ENCODE peak calls at places on chromosome 12, in five cellular contexts. C, Y, T, J and K are unnamed samples.

GRCh38 chr12:27844427-27845090 is 64.5 kb upstream of the MANSC4 start:
- DNase-seq in C (peak), Y (no peak), T (peak), J (no peak), K (no peak)

GRCh38 chr12:94571556-94571955 is 78.8 kb downstream of the TMCC3 start:
- DNase-seq in C (peak), Y (no peak), T (peak), J (no peak), K (no peak)

GRCh38 chr12:54159140-54159539 is 29.6 kb downstream of the SMUG1 start:
- DNase-seq in C (peak), Y (no peak), T (no peak), J (no peak), K (no peak)

GRCh38 chr12:6964605-6965025 is 5.8 kb downstream of the PHB2 start:
- DNase-seq in C (no peak), Y (no peak), T (no peak), J (no peak), K (no peak)

GRCh38 chr12:32471601-32472001 is 72.2 kb downstream of the FGD4 start:
- DNase-seq in C (no peak), Y (no peak), T (no peak), J (no peak), K (no peak)

GRCh38 chr12:46260153-46260912 is 8.5 kb downstream of the SLC38A1 start:
- DNase-seq in C (no peak), Y (no peak), T (peak), J (no peak), K (no peak)

GRCh38 chr12:402127-402456 is 648 bp downstream of the CCDC77 start:
- DNase-seq in C (peak), Y (no peak), T (peak), J (no peak), K (no peak)

GRCh38 chr12:85325452-85325851 is 45.4 kb downstream of the ALX1 start:
- DNase-seq in C (no peak), Y (no peak), T (no peak), J (no peak), K (no peak)

GRCh38 chr12:32568241-32568640 is 110.9 kb upstream of the DNM1L start:
- DNase-seq in C (peak), Y (no peak), T (peak), J (no peak), K (no peak)

GRCh38 chr12:72346331-72346944 is 74.3 kb downstream of the TRHDE start:
- DNase-seq in C (peak), Y (no peak), T (peak), J (peak), K (no peak)

GRCh38 chr12:47949441-47950341 is 13.7 kb upstream of the TMEM106C start:
- DNase-seq in C (peak), Y (peak), T (peak), J (peak), K (peak)

GRCh38 chr12:9122166-9122609 is 6.5 kb upstream of the A2M start:
- DNase-seq in C (no peak), Y (no peak), T (no peak), J (no peak), K (no peak)

GRCh38 chr12:81610955-81611889 is 147.9 kb downstream of the PPFIA2 start:
- DNase-seq in C (peak), Y (no peak), T (no peak), J (no peak), K (no peak)

GRCh38 chr12:104177663-104178501 is 37.7 kb upstream of the TXNRD1 start:
- DNase-seq in C (peak), Y (peak), T (peak), J (peak), K (peak)

GRCh38 chr12:8453796-8454195 is 2.0 kb upstream of the CLEC6A start:
- DNase-seq in C (no peak), Y (no peak), T (no peak), J (no peak), K (no peak)

GRCh38 chr12:113835913-113836312 is 130.2 kb downstream of the RBM19 start:
- DNase-seq in C (no peak), Y (no peak), T (no peak), J (no peak), K (no peak)

GRCh38 chr12:44835641-44836379 is 40.3 kb downstream of the NELL2 start:
- DNase-seq in C (peak), Y (no peak), T (peak), J (no peak), K (no peak)

GRCh38 chr12:6279631-6280030 is 30.9 kb upstream of the PLEKHG6 start:
- DNase-seq in C (no peak), Y (peak), T (no peak), J (no peak), K (peak)

GRCh38 chr12:56629459-56630179 is 507 bp downstream of the BAZ2A start:
- DNase-seq in C (peak), Y (peak), T (peak), J (no peak), K (peak)

GRCh38 chr12:68497702-68498101 is 113.0 kb upstream of the RAP1B start:
- DNase-seq in C (peak), Y (no peak), T (peak), J (no peak), K (no peak)

GRCh38 chr12:27987311-27987710 is 14.8 kb upstream of the PTHLH start:
- DNase-seq in C (no peak), Y (no peak), T (no peak), J (no peak), K (no peak)

GRCh38 chr12:56785874-56786273 is 22.8 kb downstream of the HSD17B6 start:
- DNase-seq in C (no peak), Y (no peak), T (no peak), J (no peak), K (no peak)

GRCh38 chr12:96375841-96376249 is 24.4 kb downstream of the CDK17 start:
- DNase-seq in C (no peak), Y (no peak), T (no peak), J (no peak), K (no peak)

GRCh38 chr12:128726866-128727265 is 96.9 kb downstream of the SLC15A4 start:
- DNase-seq in C (no peak), Y (no peak), T (no peak), J (no peak), K (no peak)

GRCh38 chr12:114680498-114681148 is 3.4 kb downstream of the TBX3 start:
- DNase-seq in C (peak), Y (no peak), T (no peak), J (no peak), K (no peak)

GRCh38 chr12:109193896-109194295 is 77.5 kb downstream of the ACACB start:
- DNase-seq in C (no peak), Y (no peak), T (no peak), J (no peak), K (no peak)

GRCh38 chr12:104521731-104522130 is 65.0 kb downstream of the CHST11 start:
- DNase-seq in C (no peak), Y (no peak), T (peak), J (no peak), K (no peak)

GRCh38 chr12:10408842-10409241 is 715 bp downstream of the KLRC4 start:
- DNase-seq in C (no peak), Y (no peak), T (no peak), J (no peak), K (no peak)

GRCh38 chr12:86212970-86213369 is 43.2 kb downstream of the MGAT4C start:
- DNase-seq in C (no peak), Y (no peak), T (no peak), J (no peak), K (no peak)

GRCh38 chr12:46362895-46363581 is 9.5 kb downstream of the SLC38A2 start:
- DNase-seq in C (no peak), Y (no peak), T (no peak), J (no peak), K (no peak)

GRCh38 chr12:76874491-76875190 is 4.2 kb downstream of the CSRP2 start:
- DNase-seq in C (no peak), Y (no peak), T (no peak), J (no peak), K (no peak)

GRCh38 chr12:76874027-76874426 is 4.8 kb downstream of the CSRP2 start:
- DNase-seq in C (no peak), Y (no peak), T (no peak), J (no peak), K (no peak)

GRCh38 chr12:76878045-76878898 is 547 bp downstream of the CSRP2 start:
- DNase-seq in C (peak), Y (peak), T (peak), J (no peak), K (no peak)

GRCh38 chr12:76878899-76879709 is at the start of gene CSRP2:
- DNase-seq in C (peak), Y (peak), T (peak), J (peak), K (peak)

DNA sequence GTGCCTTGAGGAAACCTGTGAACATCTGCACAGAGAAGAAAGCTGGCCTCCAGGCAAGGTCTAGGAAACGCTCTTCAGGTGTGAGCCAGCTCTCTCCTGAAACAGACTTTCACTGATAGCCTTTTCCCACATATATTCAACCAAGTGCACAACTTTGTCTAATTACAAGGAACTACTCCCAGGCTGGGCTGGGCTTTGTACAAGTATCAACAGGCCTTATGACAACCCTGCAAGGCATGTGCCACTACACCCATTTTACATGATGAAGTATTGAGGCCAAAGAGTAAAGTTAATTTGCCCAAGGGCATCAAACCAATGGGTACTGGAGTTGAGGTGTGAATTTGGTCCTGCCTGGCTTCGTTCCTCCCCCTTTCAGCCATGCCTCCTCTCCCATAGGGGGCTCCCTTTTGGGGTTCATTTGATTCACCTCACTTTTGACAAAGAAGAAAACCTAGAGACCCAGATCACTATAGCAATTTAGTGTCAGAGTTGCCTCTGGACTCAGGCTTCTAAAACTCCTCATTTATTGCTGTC is 2.1 kb downstream of the CSRP2 start:
- DNase-seq in C (peak), Y (no peak), T (no peak), J (no peak), K (no peak)
- H3K27ac ChIP-seq in C (peak), Y (no peak), T (no peak), J (no peak), K (no peak)

GRCh38 chr12:119804011-119804641 is 73.0 kb downstream of the CIT start:
- DNase-seq in C (peak), Y (peak), T (peak), J (no peak), K (peak)
- TF ChIP-seq CTCF in C (peak), Y (no peak), T (peak), J (peak), K (peak)

GRCh38 chr12:60920841-60921495 is 1325.1 kb downstream of the SLC16A7 start:
- DNase-seq in C (peak), Y (no peak), T (no peak), J (no peak), K (no peak)
- H3K4me3 ChIP-seq in C (no peak), Y (no peak), T (no peak), J (no peak), K (no peak)

GRCh38 chr12:31317471-31318397 is 8.2 kb downstream of the SINHCAF start:
- DNase-seq in C (peak), Y (no peak), T (peak), J (no peak), K (no peak)

GRCh38 chr12:31316964-31317363 is 9.0 kb downstream of the SINHCAF start:
- DNase-seq in C (no peak), Y (no peak), T (no peak), J (no peak), K (no peak)

GRCh38 chr12:31318870-31319269 is 7.1 kb downstream of the SINHCAF start:
- DNase-seq in C (no peak), Y (no peak), T (no peak), J (no peak), K (no peak)

GRCh38 chr12:31315089-31315725 is 10.7 kb downstream of the SINHCAF start:
- DNase-seq in C (no peak), Y (no peak), T (peak), J (no peak), K (no peak)

DNA sequence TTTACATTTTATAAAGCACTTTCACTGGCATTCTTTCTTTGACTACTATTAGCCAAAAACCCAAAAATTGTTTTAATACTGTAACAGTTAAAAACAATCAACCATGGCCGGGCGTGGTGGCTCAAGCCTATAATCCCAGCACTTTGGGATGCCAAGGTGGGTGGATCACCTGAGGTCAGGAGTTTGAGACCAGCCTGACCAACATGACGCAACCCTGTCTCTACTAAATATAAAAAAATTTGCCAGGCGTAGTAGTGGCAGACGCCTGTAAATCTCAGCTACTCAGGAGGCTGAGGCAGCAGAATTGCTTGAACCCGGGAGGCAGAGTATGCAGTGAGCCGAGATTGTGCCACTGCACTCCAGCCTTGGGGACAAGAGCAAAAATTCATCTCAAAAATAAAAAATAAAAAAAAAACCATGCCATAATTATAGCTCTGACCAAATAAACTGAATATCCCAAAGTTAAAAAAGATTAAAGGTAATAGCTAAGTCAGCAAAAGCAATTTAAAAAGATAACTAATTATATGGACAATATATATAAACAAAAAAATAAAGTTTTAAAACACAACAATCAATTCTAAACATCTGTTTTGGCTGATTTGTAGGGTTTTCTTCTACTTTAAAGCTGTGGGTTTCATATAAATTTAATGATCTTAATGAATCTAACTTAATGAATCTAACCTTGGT is 10.0 kb downstream of the SINHCAF start:
- DNase-seq in C (no peak), Y (no peak), T (no peak), J (no peak), K (no peak)
- H3K27ac ChIP-seq in C (no peak), Y (no peak), T (no peak), J (no peak), K (no peak)

DNA sequence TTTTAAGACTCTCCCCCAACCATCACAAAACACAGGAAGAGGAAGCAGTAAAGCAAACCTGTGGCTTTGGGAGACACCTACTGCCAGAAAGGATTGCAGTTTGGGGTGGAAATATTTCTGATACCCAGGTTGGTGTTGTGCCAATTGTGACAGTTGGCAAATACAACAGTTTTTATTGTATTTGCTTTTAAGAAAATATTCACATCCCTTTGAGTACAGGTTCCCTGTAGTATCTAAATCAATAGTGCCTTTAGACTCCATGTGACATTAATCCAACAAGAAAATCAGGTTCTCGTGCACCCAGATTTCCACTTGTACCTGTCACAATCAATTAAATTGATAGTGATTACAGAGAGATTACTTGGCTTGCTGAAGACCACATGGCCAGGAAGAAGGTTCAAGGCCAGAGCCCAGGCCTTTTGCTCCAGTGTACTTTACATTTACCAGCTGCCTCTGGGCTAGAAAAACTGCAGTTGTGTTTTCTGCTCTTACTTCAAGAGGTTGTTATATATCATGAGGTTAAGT is 361.2 kb downstream of the ATP23 start:
- DNase-seq in C (peak), Y (no peak), T (no peak), J (no peak), K (no peak)
- TF ChIP-seq CTCF in C (peak), Y (no peak), T (no peak), J (no peak), K (no peak)